ENCODE peak calls at places on chromosomes 3 and 15, in ten cellular contexts. A is GM13976; M is transverse colon; E is GM12892; J is stomach; Y is stimulated activated CD4-positive, alpha-beta T cell treated with anti-CD3 and anti-CD28 coated beads, Interleukin-12 subunit alpha, Interleukin-12 subunit beta, amount 100 ng/mL, for 4 hours; C is Calu3; I is NCI-H1436 treated with DMSO at 0.1 percent for 48 hours; Z is T-cell; Q is mammary epithelial cell. G is an unnamed sample.

GRCh38 chr15:43241100-43241499 is 20.3 kb upstream of the EPB42 start:
- DNase-seq in A (no peak), M (peak; percentile 14), E (no peak), J (no peak), Y (no peak), C (no peak), I (no peak), Z (no peak), Q (no peak), G (no peak)

GRCh38 chr3:151124476-151124875 is 39.0 kb downstream of the MED12L start:
- DNase-seq in A (no peak), M (no peak), E (no peak), J (no peak), Y (no peak), C (no peak), I (no peak), Z (no peak), Q (no peak), G (no peak)

GRCh38 chr3:83122774-83123350 is 1361.4 kb upstream of the GBE1 start:
- DNase-seq in A (no peak), M (no peak), E (no peak), J (no peak), Y (no peak), C (no peak), I (no peak), Z (no peak), Q (no peak), G (no peak)

GRCh38 chr3:16494906-16495580 is 18.5 kb downstream of the RFTN1 start:
- DNase-seq in A (no peak), M (no peak), E (no peak), J (no peak), Y (no peak), C (no peak), I (no peak), Z (no peak), Q (no peak), G (no peak)

GRCh38 chr3:59790241-59790640 is 740.4 kb upstream of the CFAP20DC start:
- DNase-seq in A (no peak), M (no peak), E (no peak), J (no peak), Y (no peak), C (no peak), I (no peak), Z (no peak), Q (no peak), G (no peak)

GRCh38 chr15:34853001-34853758 is 57.8 kb upstream of the ACTC1 start:
- DNase-seq in A (no peak), M (no peak), E (no peak), J (no peak), Y (no peak), C (no peak), I (no peak), Z (no peak), Q (no peak), G (no peak)

GRCh38 chr15:48330045-48330840 is 986 bp upstream of the DUT start:
- DNase-seq in A (no peak), M (no peak), E (no peak), J (no peak), Y (no peak), C (no peak), I (no peak), Z (no peak), Q (peak; percentile 9), G (no peak)

GRCh38 chr15:38514601-38515000 is 50.0 kb downstream of the RASGRP1 start:
- DNase-seq in A (no peak), M (no peak), E (no peak), J (no peak), Y (no peak), C (no peak), I (no peak), Z (no peak), Q (no peak), G (no peak)

GRCh38 chr3:39065197-39065596 is 13.4 kb downstream of the WDR48 start:
- DNase-seq in A (peak; percentile 50), M (peak; percentile 20), E (peak; percentile 21), J (no peak), Y (peak; percentile 7), C (peak; percentile 40), I (no peak), Z (peak; percentile 14), Q (peak; percentile 16), G (no peak)

GRCh38 chr15:32718082-32718821 is 448 bp downstream of the GREM1 start:
- DNase-seq in A (peak; percentile 33), M (peak; percentile 17), E (no peak), J (no peak), Y (no peak), C (no peak), I (no peak), Z (no peak), Q (peak; percentile 32), G (peak; percentile 54)